ENCODE peak calls at places on chromosomes 12 and 14, in six cellular contexts. S is MM.1S, U is lower lobe of right lung, F is PC-9, D is uterus, O is spleen. J is an unnamed sample. For H3K4me1 and H3K9me3, the result is how much of the 10 kb centered on the place peaks cover.

GRCh38 chr12:70985850-70986249 is 65.3 kb upstream of the PTPRR start:
- DNase-seq in S (no peak), U (no peak), F (no peak), D (no peak), O (no peak), J (no peak)

GRCh38 chr14:59964251-59965007 is 44.5 kb downstream of the LRRC9 start:
- DNase-seq in S (no peak), U (no peak), F (no peak), D (no peak), O (no peak), J (no peak)

GRCh38 chr12:915090-915489 is 34.4 kb downstream of the RAD52 start:
- DNase-seq in S (peak), U (no peak), F (no peak), D (no peak), O (no peak), J (no peak)

GRCh38 chr12:4786795-4787194 is 66.6 kb downstream of the GALNT8 start:
- DNase-seq in S (no peak), U (no peak), F (no peak), D (no peak), O (no peak), J (no peak)

GRCh38 chr12:119594399-119594730 is 791 bp downstream of the TMEM233 start:
- DNase-seq in S (no peak), U (no peak), F (no peak), D (no peak), O (no peak), J (no peak)

GRCh38 chr12:116750298-116750697 is 12.2 kb downstream of the RNFT2 start:
- DNase-seq in S (no peak), U (no peak), F (no peak), D (no peak), O (no peak), J (no peak)

GRCh38 chr14:101962503-101962874 is 1.9 kb upstream of the DYNC1H1 start:
- DNase-seq in S (no peak), U (peak), F (peak), D (no peak), O (peak), J (peak)

GRCh38 chr12:77072833-77073495 is 7.6 kb upstream of the E2F7 start:
- DNase-seq in S (no peak), U (no peak), F (no peak), D (no peak), O (no peak), J (no peak)

GRCh38 chr14:95466506-95466905 is 49.9 kb downstream of the SYNE3 start:
- DNase-seq in S (no peak), U (no peak), F (no peak), D (no peak), O (no peak), J (no peak)
- H3K4me1 ChIP-seq in S (under half), U (under half), F (under half), D (under half), O (half or more), J (under half)

GRCh38 chr12:34214011-34214410 is 191.7 kb downstream of the ALG10 start:
- DNase-seq in S (no peak), U (no peak), F (no peak), D (no peak), O (no peak), J (no peak)
- H3K9me3 ChIP-seq in S (under half), U (under half), F (under half), D (under half), O (under half), J (under half)

DNA sequence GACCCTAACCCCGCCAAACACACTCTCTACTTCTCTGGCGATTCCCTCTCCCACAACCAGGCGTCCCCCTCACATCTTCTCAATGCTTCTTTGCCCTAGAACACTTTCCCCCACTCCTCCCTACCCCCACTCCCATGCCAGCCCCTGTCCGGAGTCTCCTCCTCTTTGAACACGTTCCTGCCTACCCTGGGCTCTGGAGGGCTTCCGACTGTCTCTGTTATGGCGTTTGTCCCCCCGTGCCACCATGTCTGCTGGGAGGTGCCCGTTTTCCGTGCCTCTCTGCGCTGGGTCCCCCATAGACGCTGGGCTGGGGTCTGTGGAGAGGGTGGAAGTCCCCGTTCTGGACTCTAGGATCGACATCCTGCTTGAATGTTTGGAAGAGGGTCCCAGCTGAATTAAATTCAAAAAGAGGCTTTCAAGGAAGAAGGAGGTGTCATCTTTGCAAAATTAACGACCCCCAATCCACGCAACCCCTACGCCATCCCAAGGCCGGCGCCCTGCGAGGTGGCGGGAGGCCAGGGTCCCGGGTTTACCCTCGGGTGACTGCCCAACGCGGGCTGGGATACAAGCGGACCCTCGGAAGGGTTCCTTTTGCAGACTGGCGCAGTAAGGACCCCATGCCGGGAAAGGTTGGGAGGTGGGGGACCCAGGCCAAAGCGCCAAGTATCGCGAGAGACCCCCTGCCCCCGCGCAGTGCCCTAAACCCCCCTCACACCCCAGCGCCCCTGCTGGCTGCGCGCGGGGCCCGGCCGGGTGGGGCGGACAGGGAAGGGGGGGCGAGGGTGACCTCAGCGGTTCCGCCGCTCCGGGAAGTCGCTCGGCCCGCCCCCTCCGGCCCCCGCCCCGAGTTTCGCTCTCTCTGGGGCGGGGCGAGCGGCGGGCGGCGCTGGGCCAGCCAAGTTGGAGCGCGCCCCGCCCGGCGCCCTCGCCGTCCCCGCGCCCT is 973 bp upstream of the ZBTB42 start:
- DNase-seq in S (peak), U (peak), F (peak), D (peak), O (peak), J (peak)
- H3K4me1 ChIP-seq in S (under half), U (half or more), F (under half), D (under half), O (half or more), J (under half)

GRCh38 chr14:83733670-83734069 is 1796.3 kb upstream of the FLRT2 start:
- DNase-seq in S (no peak), U (no peak), F (no peak), D (no peak), O (no peak), J (no peak)
- H3K9me3 ChIP-seq in S (under half), U (under half), F (under half), D (under half), O (under half), J (under half)

GRCh38 chr12:110583137-110584059 is at the start of gene PPTC7:
- DNase-seq in S (peak), U (peak), F (peak), D (peak), O (peak), J (peak)
- H3K4me1 ChIP-seq in S (under half), U (half or more), F (half or more), D (under half), O (half or more), J (under half)